ENCODE peak calls at places on chromosomes 3 and 15, in seven cellular contexts. K is HS-27A; E is activated effector memory CD4-positive, alpha-beta T cell treated with Interleukin-2 at 50 U/mL for 16 hours; B is activated naive CD4-positive, alpha-beta T cell; Y is NCI-H748 treated with DMSO at 0.1 percent for 48 hours; Q is HEK293T; X is CD4-positive, alpha-beta memory T cell. R is an unnamed sample.

GRCh38 chr3:16589867-16590624 is 15.2 kb downstream of the DAZL start:
- DNase-seq in K (no peak), E (no peak), B (no peak), Y (no peak), Q (no peak), X (no peak), R (no peak)

GRCh38 chr15:57356636-57357035 is 19.7 kb upstream of the CGNL1 start:
- DNase-seq in K (peak; percentile 82), E (no peak), B (no peak), Y (no peak), Q (no peak), X (no peak), R (peak; percentile 93)

GRCh38 chr3:115165266-115165665 is 18.2 kb upstream of the ZBTB20 start:
- DNase-seq in K (no peak), E (peak; percentile 10), B (no peak), Y (no peak), Q (no peak), X (peak; percentile 70), R (no peak)

GRCh38 chr3:117165611-117166051 is 456.1 kb downstream of the TUSC7 start:
- DNase-seq in K (no peak), E (no peak), B (no peak), Y (no peak), Q (no peak), X (no peak), R (peak; percentile 57)

GRCh38 chr3:157160652-157161480 is 919 bp upstream of the CCNL1 start:
- DNase-seq in K (peak; percentile 64), E (no peak), B (no peak), Y (peak; percentile 33), Q (peak; percentile 32), X (no peak), R (peak; percentile 81)

GRCh38 chr3:72336821-72337479 is 511.3 kb downstream of the SHQ1 start:
- DNase-seq in K (no peak), E (no peak), B (no peak), Y (no peak), Q (no peak), X (no peak), R (no peak)

GRCh38 chr3:149145926-149146325 is 16.5 kb downstream of the HPS3 start:
- DNase-seq in K (no peak), E (no peak), B (no peak), Y (no peak), Q (no peak), X (no peak), R (no peak)

GRCh38 chr3:108145578-108145977 is 54.7 kb upstream of the CD47 start:
- DNase-seq in K (no peak), E (no peak), B (no peak), Y (no peak), Q (no peak), X (no peak), R (no peak)

GRCh38 chr15:78140296-78140695 is 8.9 kb upstream of the IDH3A start:
- DNase-seq in K (no peak), E (no peak), B (no peak), Y (no peak), Q (peak; percentile 1), X (no peak), R (no peak)

GRCh38 chr15:63048986-63049665 is 6.6 kb downstream of the TPM1 start:
- DNase-seq in K (no peak), E (peak; percentile 21), B (peak; percentile 25), Y (no peak), Q (no peak), X (no peak), R (peak; percentile 68)

R was measured in SJSA1.